ENCODE peak calls at places on chromosomes 12 and 14, in ten cellular contexts. One of them, this sample, is unnamed.

GRCh38 chr14:51424569-51425251 is 184.7 kb downstream of the TMX1 start:
- DNase-seq in neuronal stem cell: no peak
- DNase-seq in fibroblast of lung: peak; percentile 78
- DNase-seq in dermis microvascular lymphatic vessel endothelial cell: peak; percentile 56
- DNase-seq in T-helper 9 cell: no peak
- DNase-seq in GOT3: no peak
- DNase-seq in NCI-H2081 treated with DMSO at 0.1 percent for 48 hours: no peak
- DNase-seq in heart right ventricle: peak; percentile 69
- DNase-seq in activated T-helper 1 cell treated with Interleukin-2 at 50 U/mL for 16 hours: no peak
- DNase-seq in foreskin fibroblast: peak; percentile 82
- DNase-seq in this sample: peak; percentile 76

GRCh38 chr12:113844495-113845175 is 121.5 kb downstream of the RBM19 start:
- DNase-seq in fibroblast of lung: no peak
- DNase-seq in neuronal stem cell: no peak
- DNase-seq in activated T-helper 1 cell treated with Interleukin-2 at 50 U/mL for 16 hours: no peak
- DNase-seq in T-helper 9 cell: no peak
- DNase-seq in heart right ventricle: no peak
- DNase-seq in dermis microvascular lymphatic vessel endothelial cell: no peak
- DNase-seq in foreskin fibroblast: no peak
- DNase-seq in GOT3: no peak
- DNase-seq in NCI-H2081 treated with DMSO at 0.1 percent for 48 hours: no peak
- DNase-seq in this sample: no peak

GRCh38 chr12:109542014-109542413 is 31.3 kb downstream of the MMAB start:
- DNase-seq in NCI-H2081 treated with DMSO at 0.1 percent for 48 hours: no peak
- DNase-seq in fibroblast of lung: peak; percentile 30
- DNase-seq in dermis microvascular lymphatic vessel endothelial cell: peak; percentile 21
- DNase-seq in GOT3: no peak
- DNase-seq in neuronal stem cell: no peak
- DNase-seq in T-helper 9 cell: no peak
- DNase-seq in heart right ventricle: no peak
- DNase-seq in foreskin fibroblast: peak; percentile 80
- DNase-seq in activated T-helper 1 cell treated with Interleukin-2 at 50 U/mL for 16 hours: no peak
- DNase-seq in this sample: peak; percentile 50

GRCh38 chr12:2494490-2495192 is 300.1 kb upstream of the FKBP4 start:
- DNase-seq in activated T-helper 1 cell treated with Interleukin-2 at 50 U/mL for 16 hours: no peak
- DNase-seq in GOT3: no peak
- DNase-seq in fibroblast of lung: peak; percentile 11
- DNase-seq in dermis microvascular lymphatic vessel endothelial cell: peak; percentile 26
- DNase-seq in NCI-H2081 treated with DMSO at 0.1 percent for 48 hours: no peak
- DNase-seq in heart right ventricle: peak; percentile 77
- DNase-seq in T-helper 9 cell: no peak
- DNase-seq in neuronal stem cell: no peak
- DNase-seq in foreskin fibroblast: no peak
- DNase-seq in this sample: no peak

GRCh38 chr14:21965042-21965441 is 291.4 kb upstream of the OR4E1 start:
- DNase-seq in dermis microvascular lymphatic vessel endothelial cell: no peak
- DNase-seq in heart right ventricle: no peak
- DNase-seq in NCI-H2081 treated with DMSO at 0.1 percent for 48 hours: no peak
- DNase-seq in activated T-helper 1 cell treated with Interleukin-2 at 50 U/mL for 16 hours: no peak
- DNase-seq in foreskin fibroblast: no peak
- DNase-seq in fibroblast of lung: no peak
- DNase-seq in neuronal stem cell: no peak
- DNase-seq in T-helper 9 cell: peak; percentile 16
- DNase-seq in GOT3: no peak
- DNase-seq in this sample: no peak

GRCh38 chr14:101022916-101023435 is 119.5 kb upstream of the RTL1 start:
- DNase-seq in GOT3: no peak
- DNase-seq in neuronal stem cell: no peak
- DNase-seq in dermis microvascular lymphatic vessel endothelial cell: no peak
- DNase-seq in NCI-H2081 treated with DMSO at 0.1 percent for 48 hours: no peak
- DNase-seq in heart right ventricle: no peak
- DNase-seq in T-helper 9 cell: no peak
- DNase-seq in activated T-helper 1 cell treated with Interleukin-2 at 50 U/mL for 16 hours: no peak
- DNase-seq in foreskin fibroblast: no peak
- DNase-seq in fibroblast of lung: no peak
- DNase-seq in this sample: no peak

GRCh38 chr14:104872469-104873341 is 7.6 kb downstream of the CEP170B start:
- DNase-seq in activated T-helper 1 cell treated with Interleukin-2 at 50 U/mL for 16 hours: no peak
- DNase-seq in GOT3: no peak
- DNase-seq in foreskin fibroblast: peak; percentile 93
- DNase-seq in neuronal stem cell: no peak
- DNase-seq in heart right ventricle: peak; percentile 8
- DNase-seq in dermis microvascular lymphatic vessel endothelial cell: peak; percentile 46
- DNase-seq in T-helper 9 cell: no peak
- DNase-seq in fibroblast of lung: peak; percentile 73
- DNase-seq in NCI-H2081 treated with DMSO at 0.1 percent for 48 hours: no peak
- DNase-seq in this sample: peak; percentile 30

GRCh38 chr14:74852922-74853530 is 22.9 kb downstream of the PROX2 start:
- DNase-seq in foreskin fibroblast: peak; percentile 92
- DNase-seq in neuronal stem cell: no peak
- DNase-seq in dermis microvascular lymphatic vessel endothelial cell: peak; percentile 7
- DNase-seq in fibroblast of lung: peak; percentile 82
- DNase-seq in GOT3: no peak
- DNase-seq in activated T-helper 1 cell treated with Interleukin-2 at 50 U/mL for 16 hours: no peak
- DNase-seq in NCI-H2081 treated with DMSO at 0.1 percent for 48 hours: no peak
- DNase-seq in T-helper 9 cell: no peak
- DNase-seq in heart right ventricle: no peak
- DNase-seq in this sample: peak; percentile 37

GRCh38 chr14:95609398-95609990 is 74.6 kb downstream of the GLRX5 start:
- DNase-seq in neuronal stem cell: peak; percentile 45
- DNase-seq in fibroblast of lung: peak; percentile 9
- DNase-seq in heart right ventricle: peak; percentile 7
- DNase-seq in T-helper 9 cell: no peak
- DNase-seq in dermis microvascular lymphatic vessel endothelial cell: peak; percentile 47
- DNase-seq in foreskin fibroblast: peak; percentile 38
- DNase-seq in activated T-helper 1 cell treated with Interleukin-2 at 50 U/mL for 16 hours: no peak
- DNase-seq in GOT3: no peak
- DNase-seq in NCI-H2081 treated with DMSO at 0.1 percent for 48 hours: peak; percentile 17
- DNase-seq in this sample: peak; percentile 1

GRCh38 chr12:115450017-115450416 is 766.0 kb upstream of the TBX3 start:
- DNase-seq in T-helper 9 cell: no peak
- DNase-seq in dermis microvascular lymphatic vessel endothelial cell: no peak
- DNase-seq in fibroblast of lung: no peak
- DNase-seq in foreskin fibroblast: no peak
- DNase-seq in NCI-H2081 treated with DMSO at 0.1 percent for 48 hours: no peak
- DNase-seq in activated T-helper 1 cell treated with Interleukin-2 at 50 U/mL for 16 hours: no peak
- DNase-seq in GOT3: no peak
- DNase-seq in neuronal stem cell: no peak
- DNase-seq in heart right ventricle: no peak
- DNase-seq in this sample: no peak

GRCh38 chr14:94111276-94112095 is 950 bp downstream of the IFI27 start:
- DNase-seq in heart right ventricle: no peak
- DNase-seq in neuronal stem cell: no peak
- DNase-seq in dermis microvascular lymphatic vessel endothelial cell: no peak
- DNase-seq in T-helper 9 cell: no peak
- DNase-seq in fibroblast of lung: no peak
- DNase-seq in NCI-H2081 treated with DMSO at 0.1 percent for 48 hours: no peak
- DNase-seq in activated T-helper 1 cell treated with Interleukin-2 at 50 U/mL for 16 hours: no peak
- DNase-seq in foreskin fibroblast: no peak
- DNase-seq in GOT3: no peak
- DNase-seq in this sample: no peak

GRCh38 chr14:60956202-60956601 is 24.7 kb downstream of the TRMT5 start:
- DNase-seq in heart right ventricle: no peak
- DNase-seq in T-helper 9 cell: no peak
- DNase-seq in fibroblast of lung: no peak
- DNase-seq in GOT3: no peak
- DNase-seq in neuronal stem cell: no peak
- DNase-seq in activated T-helper 1 cell treated with Interleukin-2 at 50 U/mL for 16 hours: no peak
- DNase-seq in NCI-H2081 treated with DMSO at 0.1 percent for 48 hours: no peak
- DNase-seq in dermis microvascular lymphatic vessel endothelial cell: no peak
- DNase-seq in foreskin fibroblast: no peak
- DNase-seq in this sample: no peak

GRCh38 chr14:24605435-24606190 is 3.9 kb downstream of the GZMH start:
- DNase-seq in activated T-helper 1 cell treated with Interleukin-2 at 50 U/mL for 16 hours: peak; percentile 37
- DNase-seq in neuronal stem cell: no peak
- DNase-seq in foreskin fibroblast: no peak
- DNase-seq in fibroblast of lung: no peak
- DNase-seq in NCI-H2081 treated with DMSO at 0.1 percent for 48 hours: no peak
- DNase-seq in dermis microvascular lymphatic vessel endothelial cell: peak; percentile 20
- DNase-seq in GOT3: no peak
- DNase-seq in heart right ventricle: no peak
- DNase-seq in T-helper 9 cell: peak; percentile 46
- DNase-seq in this sample: no peak

GRCh38 chr14:30227436-30227835 is 299.8 kb upstream of the PRKD1 start:
- DNase-seq in activated T-helper 1 cell treated with Interleukin-2 at 50 U/mL for 16 hours: no peak
- DNase-seq in fibroblast of lung: peak; percentile 91
- DNase-seq in NCI-H2081 treated with DMSO at 0.1 percent for 48 hours: no peak
- DNase-seq in T-helper 9 cell: no peak
- DNase-seq in dermis microvascular lymphatic vessel endothelial cell: no peak
- DNase-seq in heart right ventricle: no peak
- DNase-seq in neuronal stem cell: no peak
- DNase-seq in foreskin fibroblast: peak; percentile 50
- DNase-seq in GOT3: no peak
- DNase-seq in this sample: no peak

GRCh38 chr14:69079188-69079742 is 73.7 kb downstream of the DCAF5 start:
- DNase-seq in T-helper 9 cell: no peak
- DNase-seq in neuronal stem cell: no peak
- DNase-seq in heart right ventricle: no peak
- DNase-seq in GOT3: no peak
- DNase-seq in NCI-H2081 treated with DMSO at 0.1 percent for 48 hours: no peak
- DNase-seq in fibroblast of lung: peak; percentile 76
- DNase-seq in activated T-helper 1 cell treated with Interleukin-2 at 50 U/mL for 16 hours: no peak
- DNase-seq in foreskin fibroblast: peak; percentile 74
- DNase-seq in dermis microvascular lymphatic vessel endothelial cell: peak; percentile 91
- DNase-seq in this sample: peak; percentile 86

GRCh38 chr14:21525571-21525970 is 575 bp downstream of the SALL2 start:
- DNase-seq in activated T-helper 1 cell treated with Interleukin-2 at 50 U/mL for 16 hours: no peak
- DNase-seq in GOT3: no peak
- DNase-seq in T-helper 9 cell: no peak
- DNase-seq in heart right ventricle: no peak
- DNase-seq in dermis microvascular lymphatic vessel endothelial cell: no peak
- DNase-seq in fibroblast of lung: peak; percentile 19
- DNase-seq in NCI-H2081 treated with DMSO at 0.1 percent for 48 hours: no peak
- DNase-seq in neuronal stem cell: no peak
- DNase-seq in foreskin fibroblast: peak; percentile 49
- DNase-seq in this sample: peak; percentile 38

GRCh38 chr12:125105600-125105999 is 40.4 kb downstream of the AACS start:
- DNase-seq in neuronal stem cell: no peak
- DNase-seq in heart right ventricle: no peak
- DNase-seq in foreskin fibroblast: no peak
- DNase-seq in GOT3: no peak
- DNase-seq in T-helper 9 cell: no peak
- DNase-seq in activated T-helper 1 cell treated with Interleukin-2 at 50 U/mL for 16 hours: no peak
- DNase-seq in NCI-H2081 treated with DMSO at 0.1 percent for 48 hours: no peak
- DNase-seq in fibroblast of lung: no peak
- DNase-seq in dermis microvascular lymphatic vessel endothelial cell: no peak
- DNase-seq in this sample: no peak

GRCh38 chr14:50237448-50237847 is 6.1 kb upstream of the SOS2 start:
- DNase-seq in dermis microvascular lymphatic vessel endothelial cell: no peak
- DNase-seq in foreskin fibroblast: no peak
- DNase-seq in heart right ventricle: no peak
- DNase-seq in neuronal stem cell: no peak
- DNase-seq in NCI-H2081 treated with DMSO at 0.1 percent for 48 hours: no peak
- DNase-seq in GOT3: no peak
- DNase-seq in fibroblast of lung: no peak
- DNase-seq in activated T-helper 1 cell treated with Interleukin-2 at 50 U/mL for 16 hours: no peak
- DNase-seq in T-helper 9 cell: no peak
- DNase-seq in this sample: no peak

GRCh38 chr14:93295541-93296220 is 37.2 kb downstream of the BTBD7 start:
- DNase-seq in T-helper 9 cell: no peak
- DNase-seq in activated T-helper 1 cell treated with Interleukin-2 at 50 U/mL for 16 hours: no peak
- DNase-seq in neuronal stem cell: no peak
- DNase-seq in NCI-H2081 treated with DMSO at 0.1 percent for 48 hours: no peak
- DNase-seq in foreskin fibroblast: no peak
- DNase-seq in fibroblast of lung: no peak
- DNase-seq in dermis microvascular lymphatic vessel endothelial cell: no peak
- DNase-seq in heart right ventricle: no peak
- DNase-seq in GOT3: no peak
- DNase-seq in this sample: no peak

GRCh38 chr14:99183311-99183710 is 88.7 kb downstream of the BCL11B start:
- DNase-seq in dermis microvascular lymphatic vessel endothelial cell: no peak
- DNase-seq in activated T-helper 1 cell treated with Interleukin-2 at 50 U/mL for 16 hours: no peak
- DNase-seq in GOT3: no peak
- DNase-seq in foreskin fibroblast: no peak
- DNase-seq in T-helper 9 cell: no peak
- DNase-seq in fibroblast of lung: no peak
- DNase-seq in neuronal stem cell: no peak
- DNase-seq in heart right ventricle: no peak
- DNase-seq in NCI-H2081 treated with DMSO at 0.1 percent for 48 hours: no peak
- DNase-seq in this sample: no peak

GRCh38 chr12:1920971-1921370 is 2.5 kb upstream of the CACNA2D4 start:
- DNase-seq in activated T-helper 1 cell treated with Interleukin-2 at 50 U/mL for 16 hours: no peak
- DNase-seq in heart right ventricle: no peak
- DNase-seq in NCI-H2081 treated with DMSO at 0.1 percent for 48 hours: no peak
- DNase-seq in fibroblast of lung: no peak
- DNase-seq in GOT3: no peak
- DNase-seq in T-helper 9 cell: no peak
- DNase-seq in foreskin fibroblast: no peak
- DNase-seq in neuronal stem cell: no peak
- DNase-seq in dermis microvascular lymphatic vessel endothelial cell: no peak
- DNase-seq in this sample: no peak

GRCh38 chr14:96309907-96310330 is 53.2 kb downstream of the ATG2B start:
- DNase-seq in GOT3: no peak
- DNase-seq in neuronal stem cell: no peak
- DNase-seq in T-helper 9 cell: no peak
- DNase-seq in activated T-helper 1 cell treated with Interleukin-2 at 50 U/mL for 16 hours: no peak
- DNase-seq in fibroblast of lung: peak; percentile 19
- DNase-seq in foreskin fibroblast: no peak
- DNase-seq in dermis microvascular lymphatic vessel endothelial cell: peak; percentile 13
- DNase-seq in heart right ventricle: no peak
- DNase-seq in NCI-H2081 treated with DMSO at 0.1 percent for 48 hours: no peak
- DNase-seq in this sample: no peak

GRCh38 chr12:45183263-45183662 is 32.6 kb upstream of the ANO6 start:
- DNase-seq in fibroblast of lung: peak; percentile 50
- DNase-seq in heart right ventricle: no peak
- DNase-seq in NCI-H2081 treated with DMSO at 0.1 percent for 48 hours: no peak
- DNase-seq in foreskin fibroblast: peak; percentile 41
- DNase-seq in T-helper 9 cell: no peak
- DNase-seq in GOT3: no peak
- DNase-seq in dermis microvascular lymphatic vessel endothelial cell: peak; percentile 26
- DNase-seq in neuronal stem cell: no peak
- DNase-seq in activated T-helper 1 cell treated with Interleukin-2 at 50 U/mL for 16 hours: no peak
- DNase-seq in this sample: peak; percentile 18

GRCh38 chr12:116943419-116944372 is 32.9 kb downstream of the FBXW8 start:
- DNase-seq in foreskin fibroblast: no peak
- DNase-seq in fibroblast of lung: no peak
- DNase-seq in activated T-helper 1 cell treated with Interleukin-2 at 50 U/mL for 16 hours: no peak
- DNase-seq in dermis microvascular lymphatic vessel endothelial cell: no peak
- DNase-seq in T-helper 9 cell: no peak
- DNase-seq in GOT3: no peak
- DNase-seq in neuronal stem cell: no peak
- DNase-seq in heart right ventricle: peak; percentile 35
- DNase-seq in NCI-H2081 treated with DMSO at 0.1 percent for 48 hours: no peak
- DNase-seq in this sample: no peak

GRCh38 chr12:115323223-115323905 is 639.4 kb upstream of the TBX3 start:
- DNase-seq in foreskin fibroblast: peak; percentile 92
- DNase-seq in activated T-helper 1 cell treated with Interleukin-2 at 50 U/mL for 16 hours: no peak
- DNase-seq in NCI-H2081 treated with DMSO at 0.1 percent for 48 hours: no peak
- DNase-seq in GOT3: no peak
- DNase-seq in neuronal stem cell: no peak
- DNase-seq in dermis microvascular lymphatic vessel endothelial cell: no peak
- DNase-seq in T-helper 9 cell: no peak
- DNase-seq in fibroblast of lung: peak; percentile 52
- DNase-seq in heart right ventricle: no peak
- DNase-seq in this sample: peak; percentile 36

GRCh38 chr12:91894911-91895310 is 250.7 kb downstream of the BTG1 start:
- DNase-seq in fibroblast of lung: no peak
- DNase-seq in foreskin fibroblast: no peak
- DNase-seq in neuronal stem cell: no peak
- DNase-seq in heart right ventricle: no peak
- DNase-seq in GOT3: no peak
- DNase-seq in activated T-helper 1 cell treated with Interleukin-2 at 50 U/mL for 16 hours: no peak
- DNase-seq in dermis microvascular lymphatic vessel endothelial cell: no peak
- DNase-seq in T-helper 9 cell: no peak
- DNase-seq in NCI-H2081 treated with DMSO at 0.1 percent for 48 hours: no peak
- DNase-seq in this sample: no peak

This sample was measured in mesenchymal stem cell.